ENCODE peak calls at places on chromosomes 2 and 18, in eight cellular contexts. One of them, this sample, is unnamed.

GRCh38 chr2:157839162-157839801 is 36.8 kb downstream of the ACVR1 start:
- DNase-seq in Peyer's patch: no peak
- DNase-seq in left ventricle myocardium inferior: no peak
- DNase-seq in A549: no peak
- DNase-seq in osteocyte: no peak
- DNase-seq in CD4-positive, alpha-beta T cell: no peak
- DNase-seq in right atrium auricular region: no peak
- DNase-seq in endothelial cell: peak
- DNase-seq in this sample: no peak

GRCh38 chr2:8515390-8515761 is 166.5 kb upstream of the ID2 start:
- DNase-seq in endothelial cell: no peak
- DNase-seq in A549: no peak
- DNase-seq in left ventricle myocardium inferior: no peak
- DNase-seq in right atrium auricular region: no peak
- DNase-seq in CD4-positive, alpha-beta T cell: peak
- DNase-seq in Peyer's patch: peak
- DNase-seq in osteocyte: no peak
- DNase-seq in this sample: no peak

GRCh38 chr2:1501196-1501851 is 88.1 kb downstream of the TPO start:
- DNase-seq in Peyer's patch: no peak
- DNase-seq in CD4-positive, alpha-beta T cell: no peak
- DNase-seq in left ventricle myocardium inferior: no peak
- DNase-seq in right atrium auricular region: no peak
- DNase-seq in osteocyte: no peak
- DNase-seq in A549: no peak
- DNase-seq in endothelial cell: no peak
- DNase-seq in this sample: no peak

GRCh38 chr2:42084231-42084671 is 36.4 kb downstream of the PKDCC start:
- DNase-seq in osteocyte: no peak
- DNase-seq in CD4-positive, alpha-beta T cell: no peak
- DNase-seq in Peyer's patch: no peak
- DNase-seq in right atrium auricular region: no peak
- DNase-seq in left ventricle myocardium inferior: peak
- DNase-seq in endothelial cell: no peak
- DNase-seq in A549: no peak
- DNase-seq in this sample: no peak

GRCh38 chr2:75608684-75609333 is 37.8 kb upstream of the MRPL19 start:
- DNase-seq in endothelial cell: peak
- DNase-seq in right atrium auricular region: no peak
- DNase-seq in CD4-positive, alpha-beta T cell: peak
- DNase-seq in osteocyte: peak
- DNase-seq in left ventricle myocardium inferior: peak
- DNase-seq in Peyer's patch: peak
- DNase-seq in A549: peak
- DNase-seq in this sample: no peak

GRCh38 chr18:3814840-3815239 is 364.9 kb downstream of the TGIF1 start:
- DNase-seq in right atrium auricular region: no peak
- DNase-seq in Peyer's patch: no peak
- DNase-seq in A549: no peak
- DNase-seq in osteocyte: no peak
- DNase-seq in left ventricle myocardium inferior: no peak
- DNase-seq in CD4-positive, alpha-beta T cell: no peak
- DNase-seq in endothelial cell: no peak
- DNase-seq in this sample: no peak

GRCh38 chr2:218894168-218895157 is 13.8 kb downstream of the WNT10A start:
- DNase-seq in left ventricle myocardium inferior: no peak
- DNase-seq in A549: no peak
- DNase-seq in CD4-positive, alpha-beta T cell: no peak
- DNase-seq in endothelial cell: no peak
- DNase-seq in Peyer's patch: no peak
- DNase-seq in osteocyte: no peak
- DNase-seq in right atrium auricular region: no peak
- DNase-seq in this sample: no peak

GRCh38 chr18:21179590-21180220 is 62.3 kb upstream of the GREB1L start:
- DNase-seq in left ventricle myocardium inferior: no peak
- DNase-seq in endothelial cell: peak
- DNase-seq in right atrium auricular region: no peak
- DNase-seq in CD4-positive, alpha-beta T cell: peak
- DNase-seq in A549: peak
- DNase-seq in osteocyte: no peak
- DNase-seq in Peyer's patch: peak
- DNase-seq in this sample: peak

GRCh38 chr18:3604626-3605408 is 154.8 kb downstream of the TGIF1 start:
- DNase-seq in Peyer's patch: peak
- DNase-seq in A549: no peak
- DNase-seq in osteocyte: no peak
- DNase-seq in endothelial cell: no peak
- DNase-seq in CD4-positive, alpha-beta T cell: no peak
- DNase-seq in right atrium auricular region: peak
- DNase-seq in left ventricle myocardium inferior: no peak
- DNase-seq in this sample: peak

GRCh38 chr2:225429718-225430117 is 30.2 kb downstream of the NYAP2 start:
- DNase-seq in CD4-positive, alpha-beta T cell: no peak
- DNase-seq in A549: no peak
- DNase-seq in left ventricle myocardium inferior: no peak
- DNase-seq in Peyer's patch: no peak
- DNase-seq in osteocyte: no peak
- DNase-seq in endothelial cell: no peak
- DNase-seq in right atrium auricular region: no peak
- DNase-seq in this sample: no peak

GRCh38 chr2:134985061-134985460 is 62.2 kb downstream of the MAP3K19 start:
- DNase-seq in right atrium auricular region: no peak
- DNase-seq in left ventricle myocardium inferior: no peak
- DNase-seq in endothelial cell: no peak
- DNase-seq in A549: no peak
- DNase-seq in osteocyte: no peak
- DNase-seq in CD4-positive, alpha-beta T cell: no peak
- DNase-seq in Peyer's patch: no peak
- DNase-seq in this sample: no peak

GRCh38 chr2:232629201-232629475 is 4.3 kb upstream of the EFHD1 start:
- DNase-seq in CD4-positive, alpha-beta T cell: no peak
- DNase-seq in right atrium auricular region: no peak
- DNase-seq in endothelial cell: no peak
- DNase-seq in osteocyte: no peak
- DNase-seq in A549: no peak
- DNase-seq in left ventricle myocardium inferior: no peak
- DNase-seq in Peyer's patch: no peak
- DNase-seq in this sample: no peak

GRCh38 chr2:239285071-239285931 is 115.5 kb downstream of the HDAC4 start:
- DNase-seq in right atrium auricular region: no peak
- DNase-seq in Peyer's patch: no peak
- DNase-seq in CD4-positive, alpha-beta T cell: no peak
- DNase-seq in osteocyte: no peak
- DNase-seq in A549: no peak
- DNase-seq in endothelial cell: no peak
- DNase-seq in left ventricle myocardium inferior: peak
- DNase-seq in this sample: no peak

GRCh38 chr18:50806208-50806616 is 13.6 kb downstream of the MRO start:
- DNase-seq in left ventricle myocardium inferior: peak
- DNase-seq in A549: no peak
- DNase-seq in CD4-positive, alpha-beta T cell: no peak
- DNase-seq in right atrium auricular region: no peak
- DNase-seq in osteocyte: no peak
- DNase-seq in Peyer's patch: peak
- DNase-seq in endothelial cell: no peak
- DNase-seq in this sample: no peak

GRCh38 chr2:126736133-126736874 is 80.3 kb downstream of the GYPC start:
- DNase-seq in right atrium auricular region: no peak
- DNase-seq in endothelial cell: no peak
- DNase-seq in CD4-positive, alpha-beta T cell: no peak
- DNase-seq in Peyer's patch: no peak
- DNase-seq in A549: no peak
- DNase-seq in osteocyte: peak
- DNase-seq in left ventricle myocardium inferior: no peak
- DNase-seq in this sample: no peak

GRCh38 chr2:109256921-109257320 is 127.9 kb downstream of the SH3RF3 start:
- DNase-seq in A549: no peak
- DNase-seq in left ventricle myocardium inferior: no peak
- DNase-seq in endothelial cell: no peak
- DNase-seq in CD4-positive, alpha-beta T cell: no peak
- DNase-seq in osteocyte: no peak
- DNase-seq in Peyer's patch: no peak
- DNase-seq in right atrium auricular region: peak
- DNase-seq in this sample: no peak

GRCh38 chr18:3998698-3999333 is 456.3 kb downstream of the DLGAP1 start:
- DNase-seq in endothelial cell: peak
- DNase-seq in Peyer's patch: no peak
- DNase-seq in left ventricle myocardium inferior: no peak
- DNase-seq in osteocyte: no peak
- DNase-seq in CD4-positive, alpha-beta T cell: no peak
- DNase-seq in A549: no peak
- DNase-seq in right atrium auricular region: no peak
- DNase-seq in this sample: no peak

GRCh38 chr2:80322958-80323357 is 18.4 kb upstream of the LRRTM1 start:
- DNase-seq in right atrium auricular region: no peak
- DNase-seq in A549: no peak
- DNase-seq in endothelial cell: no peak
- DNase-seq in Peyer's patch: no peak
- DNase-seq in osteocyte: no peak
- DNase-seq in CD4-positive, alpha-beta T cell: no peak
- DNase-seq in left ventricle myocardium inferior: no peak
- DNase-seq in this sample: no peak

GRCh38 chr2:80328033-80328635 is 23.6 kb upstream of the LRRTM1 start:
- DNase-seq in Peyer's patch: no peak
- DNase-seq in right atrium auricular region: no peak
- DNase-seq in CD4-positive, alpha-beta T cell: no peak
- DNase-seq in A549: no peak
- DNase-seq in endothelial cell: no peak
- DNase-seq in osteocyte: no peak
- DNase-seq in left ventricle myocardium inferior: no peak
- DNase-seq in this sample: no peak

GRCh38 chr2:80326861-80327260 is 22.3 kb upstream of the LRRTM1 start:
- DNase-seq in CD4-positive, alpha-beta T cell: no peak
- DNase-seq in A549: no peak
- DNase-seq in endothelial cell: no peak
- DNase-seq in left ventricle myocardium inferior: no peak
- DNase-seq in right atrium auricular region: no peak
- DNase-seq in Peyer's patch: no peak
- DNase-seq in osteocyte: no peak
- DNase-seq in this sample: no peak

GRCh38 chr2:80329491-80329890 is 24.9 kb upstream of the LRRTM1 start:
- DNase-seq in endothelial cell: no peak
- DNase-seq in osteocyte: no peak
- DNase-seq in CD4-positive, alpha-beta T cell: no peak
- DNase-seq in right atrium auricular region: no peak
- DNase-seq in Peyer's patch: no peak
- DNase-seq in left ventricle myocardium inferior: no peak
- DNase-seq in A549: no peak
- DNase-seq in this sample: no peak

GRCh38 chr2:80326214-80326613 is 21.7 kb upstream of the LRRTM1 start:
- DNase-seq in A549: no peak
- DNase-seq in left ventricle myocardium inferior: no peak
- DNase-seq in Peyer's patch: no peak
- DNase-seq in CD4-positive, alpha-beta T cell: no peak
- DNase-seq in osteocyte: no peak
- DNase-seq in right atrium auricular region: no peak
- DNase-seq in endothelial cell: no peak
- DNase-seq in this sample: no peak
- TF ChIP-seq CTCF in A549: no peak
- TF ChIP-seq CTCF in left ventricle myocardium inferior: peak
- TF ChIP-seq CTCF in Peyer's patch: no peak
- TF ChIP-seq CTCF in CD4-positive, alpha-beta T cell: no peak
- TF ChIP-seq CTCF in osteocyte: peak
- TF ChIP-seq CTCF in right atrium auricular region: peak
- TF ChIP-seq CTCF in endothelial cell: peak
- TF ChIP-seq CTCF in this sample: peak

GRCh38 chr18:48640566-48641270 is 101.9 kb downstream of the CTIF start:
- DNase-seq in osteocyte: no peak
- DNase-seq in endothelial cell: no peak
- DNase-seq in Peyer's patch: no peak
- DNase-seq in right atrium auricular region: no peak
- DNase-seq in left ventricle myocardium inferior: no peak
- DNase-seq in CD4-positive, alpha-beta T cell: no peak
- DNase-seq in A549: no peak
- DNase-seq in this sample: no peak
- TF ChIP-seq CTCF in osteocyte: no peak
- TF ChIP-seq CTCF in endothelial cell: no peak
- TF ChIP-seq CTCF in Peyer's patch: no peak
- TF ChIP-seq CTCF in right atrium auricular region: no peak
- TF ChIP-seq CTCF in left ventricle myocardium inferior: no peak
- TF ChIP-seq CTCF in CD4-positive, alpha-beta T cell: no peak
- TF ChIP-seq CTCF in A549: no peak
- TF ChIP-seq CTCF in this sample: no peak

DNA sequence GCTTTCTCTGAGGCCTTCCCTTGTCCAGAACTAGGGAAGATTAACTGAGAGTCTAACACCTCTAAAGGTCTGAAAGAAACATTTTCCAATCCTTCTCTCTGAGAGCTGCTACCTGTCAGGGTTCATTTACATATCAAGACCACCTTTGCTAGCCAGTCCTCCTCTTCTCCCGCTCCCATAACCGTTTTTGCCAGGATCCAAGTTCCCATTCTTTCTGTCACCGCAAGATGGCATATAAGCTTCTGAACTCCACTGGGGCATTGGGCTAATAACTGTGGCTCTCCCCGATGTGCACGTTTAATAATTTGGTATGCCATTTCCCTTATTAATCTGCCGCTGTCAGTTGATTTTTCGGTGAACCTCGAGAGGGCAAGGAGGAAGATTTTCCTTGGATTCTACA is 510.3 kb upstream of the CNTNAP5 start:
- DNase-seq in right atrium auricular region: no peak
- DNase-seq in CD4-positive, alpha-beta T cell: no peak
- DNase-seq in endothelial cell: no peak
- DNase-seq in Peyer's patch: no peak
- DNase-seq in A549: no peak
- DNase-seq in left ventricle myocardium inferior: no peak
- DNase-seq in osteocyte: no peak
- DNase-seq in this sample: no peak
- TF ChIP-seq CTCF in right atrium auricular region: no peak
- TF ChIP-seq CTCF in CD4-positive, alpha-beta T cell: no peak
- TF ChIP-seq CTCF in endothelial cell: no peak
- TF ChIP-seq CTCF in Peyer's patch: no peak
- TF ChIP-seq CTCF in A549: no peak
- TF ChIP-seq CTCF in left ventricle myocardium inferior: no peak
- TF ChIP-seq CTCF in osteocyte: no peak
- TF ChIP-seq CTCF in this sample: no peak

GRCh38 chr2:230322561-230323384 is 4.2 kb upstream of the SP140L start:
- DNase-seq in endothelial cell: no peak
- DNase-seq in Peyer's patch: no peak
- DNase-seq in CD4-positive, alpha-beta T cell: no peak
- DNase-seq in left ventricle myocardium inferior: no peak
- DNase-seq in osteocyte: no peak
- DNase-seq in right atrium auricular region: no peak
- DNase-seq in A549: no peak
- DNase-seq in this sample: no peak
- TF ChIP-seq CTCF in endothelial cell: no peak
- TF ChIP-seq CTCF in Peyer's patch: no peak
- TF ChIP-seq CTCF in CD4-positive, alpha-beta T cell: no peak
- TF ChIP-seq CTCF in left ventricle myocardium inferior: no peak
- TF ChIP-seq CTCF in osteocyte: no peak
- TF ChIP-seq CTCF in right atrium auricular region: no peak
- TF ChIP-seq CTCF in A549: peak
- TF ChIP-seq CTCF in this sample: no peak

This sample was measured in AG09319.